ENCODE peak calls at places on chromosomes 1 and 21, in six cellular contexts. L is omental fat pad, O is B cell, Y is NB4, D is astrocyte of the spinal cord, Q is GM13976. P is an unnamed sample.

GRCh38 chr1:92820024-92820423 is 11.8 kb upstream of the RPL5 start:
- DNase-seq in L (no peak), Y (no peak), D (no peak), Q (no peak), O (no peak), P (no peak)

GRCh38 chr1:228004331-228004871 is 2.4 kb upstream of the WNT3A start:
- DNase-seq in L (no peak), Y (peak), O (no peak), D (no peak), Q (peak), P (no peak)

GRCh38 chr21:22575165-22575584 is 1577.0 kb downstream of the NCAM2 start:
- DNase-seq in Q (no peak), O (no peak), Y (peak), L (no peak), D (no peak), P (no peak)

GRCh38 chr1:228827026-228827425 is 91.7 kb downstream of the RHOU start:
- DNase-seq in D (no peak), O (no peak), Q (no peak), Y (no peak), L (no peak), P (no peak)

GRCh38 chr1:16250547-16251251 is 13.7 kb upstream of the CPLANE2 start:
- DNase-seq in O (no peak), L (no peak), D (peak), Y (no peak), Q (no peak), P (no peak)

GRCh38 chr1:47231314-47232186 is 475 bp downstream of the TAL1 start:
- DNase-seq in L (no peak), O (peak), D (peak), Q (peak), Y (peak), P (no peak)

GRCh38 chr1:31627301-31627929 is 9.9 kb downstream of the HCRTR1 start:
- DNase-seq in L (no peak), Q (no peak), Y (no peak), O (no peak), D (peak), P (no peak)

GRCh38 chr1:164443836-164444235 is 115.1 kb upstream of the PBX1 start:
- DNase-seq in Q (no peak), D (no peak), L (no peak), Y (no peak), O (no peak), P (no peak)

GRCh38 chr1:233885196-233886028 is 19.1 kb upstream of the SLC35F3 start:
- DNase-seq in D (peak), Q (no peak), L (no peak), Y (no peak), O (no peak), P (no peak)

GRCh38 chr21:36125513-36126121 is 9.3 kb upstream of the CBR3 start:
- DNase-seq in L (peak), Q (peak), O (peak), Y (peak), D (peak), P (peak)

GRCh38 chr1:5620997-5621396 is 371.2 kb downstream of the NPHP4 start:
- DNase-seq in D (no peak), L (no peak), Y (peak), O (no peak), Q (no peak), P (peak)

GRCh38 chr1:111571987-111572386 is 47.6 kb upstream of the RAP1A start:
- DNase-seq in O (no peak), Q (no peak), D (peak), L (no peak), Y (no peak), P (no peak)

GRCh38 chr21:42523941-42524340 is 10.3 kb downstream of the SLC37A1 start:
- DNase-seq in D (no peak), L (no peak), Y (no peak), Q (no peak), O (no peak), P (no peak)

GRCh38 chr21:36041910-36042309 is 18.4 kb downstream of the SETD4 start:
- DNase-seq in L (no peak), O (no peak), Y (no peak), Q (no peak), D (no peak), P (no peak)

GRCh38 chr21:42195378-42196031 is 23.4 kb upstream of the ABCG1 start:
- DNase-seq in L (no peak), D (peak), Q (no peak), Y (peak), O (no peak), P (no peak)

GRCh38 chr1:24321712-24322635 is 2.8 kb downstream of the GRHL3 start:
- DNase-seq in L (no peak), D (peak), O (peak), Y (peak), Q (peak), P (peak)

GRCh38 chr21:39204134-39204533 is 20.9 kb upstream of the PSMG1 start:
- DNase-seq in Q (no peak), O (no peak), L (no peak), D (no peak), Y (no peak), P (no peak)

GRCh38 chr1:22861764-22862440 is 110.8 kb downstream of the LACTBL1 start:
- DNase-seq in L (no peak), D (peak), Q (peak), Y (peak), O (no peak), P (peak)

GRCh38 chr1:67722292-67722944 is 37.4 kb downstream of the GADD45A start:
- DNase-seq in D (peak), Q (no peak), O (no peak), L (no peak), Y (no peak), P (no peak)

GRCh38 chr1:93344886-93345632 is 648 bp upstream of the DR1 start:
- DNase-seq in Q (no peak), O (no peak), Y (peak), D (no peak), L (no peak), P (no peak)

DNA sequence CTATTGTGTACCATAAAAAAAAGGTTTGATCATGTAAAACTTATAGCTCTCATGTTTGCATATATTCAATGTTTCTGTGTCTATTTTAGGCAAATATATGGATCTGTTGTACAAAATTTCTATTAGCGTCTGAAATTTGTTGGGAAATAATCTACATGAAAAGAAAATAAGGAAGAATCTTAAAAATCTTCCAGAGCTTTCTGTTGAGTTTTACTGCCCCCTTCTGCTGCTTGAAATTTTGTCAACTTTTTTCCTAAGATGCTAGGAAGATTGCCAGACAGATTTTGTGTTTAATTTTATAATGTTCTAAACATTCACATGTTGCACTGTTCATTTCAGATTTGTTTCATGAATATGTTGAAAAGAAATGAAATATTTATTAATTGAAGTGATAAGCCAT is 2.5 kb upstream of the PTGS2 start:
- DNase-seq in Q (no peak), L (no peak), O (no peak), Y (no peak), D (peak), P (no peak)
- TF ChIP-seq CTCF in Q (no peak), L (no peak), O (no peak), Y (no peak), D (peak), P (no peak)

GRCh38 chr1:8831329-8831728 is 13.9 kb upstream of the RERE start:
- DNase-seq in D (no peak), Q (no peak), O (no peak), L (no peak), Y (no peak), P (no peak)
- TF ChIP-seq CTCF in D (peak), Q (no peak), O (no peak), L (no peak), Y (peak), P (peak)

GRCh38 chr1:110309768-110310167 is 29.4 kb upstream of the RBM15 start:
- DNase-seq in Y (no peak), Q (no peak), L (no peak), O (no peak), D (peak), P (no peak)
- TF ChIP-seq CTCF in Y (no peak), Q (no peak), L (no peak), O (no peak), D (no peak), P (no peak)

GRCh38 chr1:240099748-240100147 is 8.1 kb downstream of the FMN2 start:
- DNase-seq in O (no peak), Y (no peak), Q (no peak), D (no peak), L (no peak), P (no peak)
- TF ChIP-seq CTCF in O (no peak), Y (no peak), Q (no peak), D (no peak), L (no peak), P (no peak)

DNA sequence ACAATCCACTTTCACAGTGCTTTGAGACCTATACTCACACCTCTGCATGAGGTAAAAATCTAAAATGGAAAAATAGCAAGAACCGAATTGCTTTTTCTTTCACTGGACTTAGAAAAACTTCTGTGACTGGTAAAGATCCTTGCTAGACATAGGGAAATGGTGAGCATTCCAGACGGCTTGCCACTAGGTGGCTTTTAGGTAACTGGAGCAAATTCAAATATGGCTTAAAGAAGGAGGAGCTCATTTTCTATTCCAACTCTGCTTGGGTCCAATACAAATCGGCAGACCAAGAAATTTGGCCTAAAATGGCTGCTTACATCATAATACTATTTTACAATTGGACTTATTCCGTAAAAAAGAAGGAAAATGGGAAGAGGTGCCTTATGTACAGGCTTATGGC is 977.9 kb downstream of the ADGRL2 start:
- DNase-seq in O (no peak), L (no peak), Y (peak), D (peak), Q (no peak), P (no peak)
- TF ChIP-seq CTCF in O (no peak), L (no peak), Y (peak), D (peak), Q (no peak), P (peak)

DNA sequence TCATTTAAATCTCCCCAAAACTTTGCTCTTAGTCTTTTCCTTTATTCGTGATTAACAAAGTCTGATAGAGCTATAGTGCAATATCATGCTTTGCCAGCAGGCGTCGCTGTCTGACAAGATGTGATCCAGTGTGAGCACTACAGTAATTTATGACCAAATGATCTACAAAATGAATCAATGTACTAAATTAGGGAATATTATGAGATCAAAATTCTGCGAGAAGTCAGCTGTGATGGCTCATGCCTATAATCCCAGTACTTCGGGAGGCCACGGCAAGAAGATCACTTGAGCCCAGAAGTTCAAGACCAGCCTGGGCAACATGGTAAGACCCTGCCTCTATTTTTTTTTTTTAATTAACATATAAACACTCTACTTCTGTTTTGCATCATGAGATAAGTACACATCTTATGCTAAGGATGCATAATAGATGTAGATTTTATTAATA is 3.6 kb upstream of the SPSB1 start:
- DNase-seq in Q (no peak), Y (peak), D (peak), O (peak), L (peak), P (peak)
- TF ChIP-seq CTCF in Q (peak), Y (peak), D (peak), O (peak), L (peak), P (peak)